ENCODE peak calls at places on chromosomes 12 and 14, in four cellular contexts. One of them, this sample, is unnamed. For H3K4me1, the result is how much of the 10 kb centered on the place peaks cover.

GRCh38 chr14:106141242-106142220 is 615.1 kb downstream of the TMEM121 start:
- DNase-seq in sigmoid colon: no peak
- DNase-seq in IMR-90: no peak
- DNase-seq in upper lobe of left lung: no peak
- DNase-seq in this sample: no peak

GRCh38 chr12:3252416-3252815 is 175.2 kb downstream of the TSPAN9 start:
- DNase-seq in IMR-90: peak
- DNase-seq in upper lobe of left lung: peak
- DNase-seq in sigmoid colon: peak
- DNase-seq in this sample: peak

GRCh38 chr12:66898700-66899469 is 220.0 kb upstream of the GRIP1 start:
- DNase-seq in upper lobe of left lung: no peak
- DNase-seq in IMR-90: no peak
- DNase-seq in sigmoid colon: no peak
- DNase-seq in this sample: no peak

GRCh38 chr12:31897791-31898503 is 61.3 kb upstream of the RESF1 start:
- DNase-seq in upper lobe of left lung: peak
- DNase-seq in sigmoid colon: no peak
- DNase-seq in IMR-90: no peak
- DNase-seq in this sample: peak

GRCh38 chr12:93738199-93739058 is 61.3 kb downstream of the CRADD start:
- DNase-seq in upper lobe of left lung: no peak
- DNase-seq in IMR-90: no peak
- DNase-seq in sigmoid colon: peak
- DNase-seq in this sample: no peak

GRCh38 chr14:100467939-100468338 is 119.3 kb downstream of the BEGAIN start:
- DNase-seq in upper lobe of left lung: no peak
- DNase-seq in sigmoid colon: no peak
- DNase-seq in IMR-90: no peak
- DNase-seq in this sample: no peak

GRCh38 chr12:55142896-55143870 is 17.0 kb downstream of the OR9K2 start:
- DNase-seq in IMR-90: peak
- DNase-seq in upper lobe of left lung: no peak
- DNase-seq in sigmoid colon: no peak
- DNase-seq in this sample: no peak

GRCh38 chr12:1374296-1374695 is 220.1 kb downstream of the FBXL14 start:
- DNase-seq in sigmoid colon: no peak
- DNase-seq in IMR-90: peak
- DNase-seq in upper lobe of left lung: no peak
- DNase-seq in this sample: no peak

GRCh38 chr14:37610945-37611523 is 15.6 kb downstream of the TTC6 start:
- DNase-seq in upper lobe of left lung: no peak
- DNase-seq in sigmoid colon: no peak
- DNase-seq in IMR-90: no peak
- DNase-seq in this sample: no peak

GRCh38 chr12:6461401-6462233 is 8.9 kb downstream of the VAMP1 start:
- DNase-seq in IMR-90: peak
- DNase-seq in sigmoid colon: peak
- DNase-seq in upper lobe of left lung: peak
- DNase-seq in this sample: no peak

GRCh38 chr14:68391292-68392014 is 401.4 kb downstream of the ZFP36L1 start:
- DNase-seq in IMR-90: peak
- DNase-seq in upper lobe of left lung: no peak
- DNase-seq in sigmoid colon: no peak
- DNase-seq in this sample: no peak

GRCh38 chr12:71159260-71159659 is 1.5 kb upstream of the TSPAN8 start:
- DNase-seq in upper lobe of left lung: no peak
- DNase-seq in sigmoid colon: no peak
- DNase-seq in IMR-90: no peak
- DNase-seq in this sample: no peak
- H3K4me1 ChIP-seq in upper lobe of left lung: under half
- H3K4me1 ChIP-seq in sigmoid colon: under half
- H3K4me1 ChIP-seq in IMR-90: under half
- H3K4me1 ChIP-seq in this sample: under half

GRCh38 chr12:92158711-92159534 is 13.3 kb upstream of the BTG1 start:
- DNase-seq in IMR-90: no peak
- DNase-seq in sigmoid colon: no peak
- DNase-seq in upper lobe of left lung: no peak
- DNase-seq in this sample: no peak
- H3K27ac ChIP-seq in IMR-90: no peak
- H3K27ac ChIP-seq in sigmoid colon: peak
- H3K27ac ChIP-seq in upper lobe of left lung: peak
- H3K27ac ChIP-seq in this sample: no peak

GRCh38 chr14:20454645-20455354 is at the start of the genes APEX1 and OSGEP:
- DNase-seq in IMR-90: peak
- DNase-seq in upper lobe of left lung: peak
- DNase-seq in sigmoid colon: peak
- DNase-seq in this sample: peak
- TF ChIP-seq POLR2A in IMR-90: peak
- TF ChIP-seq POLR2A in upper lobe of left lung: peak
- TF ChIP-seq POLR2A in sigmoid colon: peak
- TF ChIP-seq POLR2A in this sample: peak

DNA sequence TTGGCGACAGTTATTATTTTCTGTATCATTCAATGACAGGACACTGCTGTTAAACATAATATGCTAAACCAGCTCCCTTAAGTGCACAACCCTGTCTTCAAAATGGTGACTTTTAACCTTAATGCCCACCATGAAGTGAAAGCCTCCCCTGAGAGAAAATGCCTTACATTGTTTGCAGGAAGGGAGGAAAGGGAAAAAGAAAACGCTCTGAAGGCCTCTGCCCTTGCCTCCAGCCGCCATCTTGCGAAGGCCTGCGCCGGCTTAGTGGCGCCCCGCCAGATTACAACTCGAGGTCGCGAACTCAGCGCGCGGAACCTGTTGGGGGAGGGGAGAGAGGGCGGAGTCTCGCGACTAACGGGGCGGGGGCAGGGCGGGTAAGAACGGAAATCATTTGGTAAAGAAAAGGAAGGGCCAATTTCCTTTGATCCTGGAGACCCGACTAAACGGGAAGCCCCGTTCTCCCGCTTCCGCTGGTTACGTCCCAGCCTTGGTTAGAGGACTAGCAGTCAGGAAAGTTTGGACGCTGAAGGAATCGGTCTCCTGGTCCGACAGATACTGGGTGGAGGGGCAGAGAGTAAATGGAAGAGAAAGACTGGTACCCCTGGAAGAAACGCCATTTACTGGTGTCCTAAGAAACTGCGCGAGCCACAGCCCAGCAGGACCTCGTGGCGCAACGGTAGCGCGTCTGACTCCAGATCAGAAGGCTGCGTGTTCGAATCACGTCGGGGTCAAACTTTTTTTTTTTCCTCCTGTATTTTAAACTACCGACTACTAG is 11.6 kb upstream of the TMPO start:
- DNase-seq in IMR-90: peak
- DNase-seq in upper lobe of left lung: peak
- DNase-seq in sigmoid colon: peak
- DNase-seq in this sample: peak
- H3K4me1 ChIP-seq in IMR-90: under half
- H3K4me1 ChIP-seq in upper lobe of left lung: under half
- H3K4me1 ChIP-seq in sigmoid colon: under half
- H3K4me1 ChIP-seq in this sample: under half

GRCh38 chr14:103541494-103541943 is 12.5 kb downstream of the TRMT61A start:
- DNase-seq in sigmoid colon: no peak
- DNase-seq in upper lobe of left lung: no peak
- DNase-seq in IMR-90: no peak
- DNase-seq in this sample: no peak
- H3K27ac ChIP-seq in sigmoid colon: peak
- H3K27ac ChIP-seq in upper lobe of left lung: peak
- H3K27ac ChIP-seq in IMR-90: peak
- H3K27ac ChIP-seq in this sample: no peak

DNA sequence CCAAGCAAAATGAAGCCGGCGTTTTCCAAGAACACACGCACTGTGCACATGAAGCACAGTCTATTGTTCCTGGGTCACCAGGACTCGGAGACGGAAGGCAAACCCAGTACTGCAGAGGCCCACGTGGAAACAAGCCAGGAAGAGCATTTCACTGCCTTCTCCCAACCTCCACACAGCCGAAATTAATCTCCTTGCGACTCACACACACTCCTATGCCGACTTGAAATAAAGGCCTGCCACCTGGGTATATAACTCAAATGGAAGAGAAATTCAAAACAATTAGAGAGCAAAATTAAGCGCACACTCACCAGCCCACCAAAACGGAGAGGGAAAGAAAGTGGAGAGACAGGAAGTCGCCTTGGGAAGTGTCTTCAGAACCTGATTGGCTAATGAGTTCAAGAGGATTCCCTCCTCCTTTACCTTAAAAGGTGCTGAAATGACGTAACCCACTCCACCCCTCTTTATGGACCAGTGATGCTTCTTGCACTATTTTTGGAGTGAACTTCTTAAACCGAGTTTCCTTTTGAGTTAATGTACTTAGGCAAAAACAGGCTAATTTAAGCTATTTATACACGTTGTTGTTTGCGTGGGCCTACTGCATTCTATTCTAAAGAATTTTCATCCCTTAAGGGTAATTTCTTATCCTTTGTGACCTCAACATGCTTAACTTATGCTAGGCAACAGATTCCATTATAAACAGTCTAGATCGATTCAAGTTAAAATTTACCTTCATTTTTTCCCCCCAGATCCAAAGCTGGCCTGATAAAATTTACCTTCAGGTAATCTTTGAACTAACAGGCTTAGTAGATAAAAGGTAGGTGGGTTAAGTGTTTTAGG is at the start of gene CCNB1IP1:
- DNase-seq in sigmoid colon: peak
- DNase-seq in upper lobe of left lung: peak
- DNase-seq in IMR-90: peak
- DNase-seq in this sample: no peak
- TF ChIP-seq POLR2A in sigmoid colon: peak
- TF ChIP-seq POLR2A in upper lobe of left lung: peak
- TF ChIP-seq POLR2A in IMR-90: peak
- TF ChIP-seq POLR2A in this sample: peak

GRCh38 chr12:91250273-91250672 is 67.7 kb upstream of the DCN start:
- DNase-seq in IMR-90: peak
- DNase-seq in upper lobe of left lung: no peak
- DNase-seq in sigmoid colon: no peak
- DNase-seq in this sample: no peak
- H3K4me1 ChIP-seq in IMR-90: under half
- H3K4me1 ChIP-seq in upper lobe of left lung: under half
- H3K4me1 ChIP-seq in sigmoid colon: under half
- H3K4me1 ChIP-seq in this sample: under half

GRCh38 chr14:20615996-20616395 is 24.8 kb upstream of the RNASE12 start:
- DNase-seq in sigmoid colon: no peak
- DNase-seq in IMR-90: no peak
- DNase-seq in upper lobe of left lung: no peak
- DNase-seq in this sample: no peak

GRCh38 chr14:20618328-20618749 is 23.2 kb downstream of the OR6S1 start:
- DNase-seq in IMR-90: no peak
- DNase-seq in sigmoid colon: no peak
- DNase-seq in upper lobe of left lung: no peak
- DNase-seq in this sample: no peak

GRCh38 chr14:20614038-20614840 is 23.1 kb upstream of the RNASE12 start:
- DNase-seq in IMR-90: no peak
- DNase-seq in upper lobe of left lung: no peak
- DNase-seq in sigmoid colon: no peak
- DNase-seq in this sample: no peak

GRCh38 chr14:20620798-20621478 is 20.6 kb downstream of the OR6S1 start:
- DNase-seq in IMR-90: no peak
- DNase-seq in upper lobe of left lung: peak
- DNase-seq in sigmoid colon: no peak
- DNase-seq in this sample: no peak

GRCh38 chr14:20617138-20618003 is 24.1 kb downstream of the OR6S1 start:
- DNase-seq in IMR-90: no peak
- DNase-seq in upper lobe of left lung: no peak
- DNase-seq in sigmoid colon: no peak
- DNase-seq in this sample: no peak
- H3K27ac ChIP-seq in IMR-90: no peak
- H3K27ac ChIP-seq in upper lobe of left lung: no peak
- H3K27ac ChIP-seq in sigmoid colon: no peak
- H3K27ac ChIP-seq in this sample: no peak

DNA sequence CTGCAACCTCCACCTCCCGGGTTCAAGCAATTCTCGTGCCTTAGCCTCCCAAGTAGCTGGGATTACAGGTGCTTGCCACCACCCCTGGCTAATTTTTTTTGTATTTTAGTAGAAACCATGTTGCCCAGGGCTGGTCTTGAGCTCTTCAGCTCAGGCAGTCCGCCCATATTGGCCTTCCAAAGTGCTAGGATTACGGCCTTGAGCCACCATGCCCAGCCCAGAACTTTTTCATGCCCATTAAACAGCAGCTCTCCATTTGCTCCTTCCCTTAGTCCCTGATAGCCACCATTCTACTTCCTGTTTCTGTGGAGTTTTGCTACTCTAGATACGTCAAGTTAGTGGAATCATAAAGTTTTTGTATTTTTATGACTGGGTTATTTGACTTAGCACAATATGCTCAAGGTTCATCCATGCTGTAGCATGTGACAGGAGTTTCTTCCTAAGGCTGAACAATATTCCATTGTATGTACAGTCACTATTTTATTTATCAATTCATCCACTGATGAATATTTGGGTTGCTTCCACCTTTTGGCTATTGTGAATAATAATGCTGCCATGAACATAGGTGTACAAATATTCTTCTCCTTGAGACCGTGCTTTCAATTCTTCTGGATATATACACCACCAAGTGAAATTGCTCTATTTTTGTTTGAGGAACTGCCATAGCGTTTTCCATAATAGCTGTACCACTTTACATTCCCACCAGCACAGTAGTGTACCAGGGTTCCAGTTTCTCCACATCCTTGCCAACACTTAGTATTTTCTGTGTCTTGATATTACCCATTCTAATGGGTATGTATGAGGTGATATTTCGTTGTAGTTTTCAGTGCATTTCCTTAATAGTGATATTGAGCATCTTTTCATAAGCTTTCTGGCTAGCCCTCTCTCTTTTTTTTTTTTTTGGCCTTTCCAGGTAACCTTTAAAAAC is 15.0 kb downstream of the ATF1 start:
- DNase-seq in upper lobe of left lung: no peak
- DNase-seq in IMR-90: no peak
- DNase-seq in sigmoid colon: no peak
- DNase-seq in this sample: no peak
- TF ChIP-seq POLR2A in upper lobe of left lung: no peak
- TF ChIP-seq POLR2A in IMR-90: no peak
- TF ChIP-seq POLR2A in sigmoid colon: no peak
- TF ChIP-seq POLR2A in this sample: no peak

This sample was measured in right lobe of liver.